ENCODE peak calls at places on chromosome 18, in nine cellular contexts. J is MCF 10A, Y is cardiac muscle cell, D is OCI-LY7, L is kidney, S is type B pancreatic cell, Q is HFF-Myc, G is cardiac fibroblast, E is B cell. W is an unnamed sample.

GRCh38 chr18:6113650-6114049 is 218.3 kb upstream of the TMEM200C start:
- DNase-seq in J (no peak), D (no peak), G (no peak), Q (no peak), E (no peak), Y (no peak), S (no peak), L (no peak), W (no peak)

GRCh38 chr18:815353-815752 is 3.3 kb upstream of the YES1 start:
- DNase-seq in G (no peak), Y (no peak), D (no peak), Q (no peak), L (no peak), S (no peak), J (no peak), E (no peak), W (no peak)

GRCh38 chr18:55783921-55784320 is 195.9 kb upstream of the TCF4 start:
- DNase-seq in S (no peak), D (no peak), Q (no peak), J (no peak), L (no peak), E (no peak), Y (no peak), G (no peak), W (no peak)

GRCh38 chr18:49813071-49813320 is 337 bp downstream of the ACAA2 start:
- DNase-seq in Q (no peak), Y (no peak), J (peak), E (no peak), L (no peak), S (no peak), G (peak), D (peak), W (peak)

GRCh38 chr18:48422947-48423378 is 13.8 kb upstream of the ZBTB7C start:
- DNase-seq in G (no peak), Y (no peak), S (no peak), J (no peak), D (no peak), L (no peak), Q (no peak), E (no peak), W (no peak)

GRCh38 chr18:35852786-35853185 is 119.7 kb upstream of the RMP24 start:
- DNase-seq in E (no peak), Y (no peak), G (peak), S (no peak), D (no peak), L (no peak), J (no peak), Q (no peak), W (no peak)

GRCh38 chr18:54742654-54743053 is 85.6 kb upstream of the RAB27B start:
- DNase-seq in J (peak), L (peak), E (no peak), Y (peak), S (no peak), G (peak), Q (peak), D (no peak), W (no peak)

GRCh38 chr18:35489913-35490490 is 7.8 kb downstream of the INO80C start:
- DNase-seq in S (no peak), J (no peak), Y (no peak), Q (no peak), D (no peak), E (no peak), L (no peak), G (no peak), W (no peak)

GRCh38 chr18:48539406-48540328 is 836 bp downstream of the CTIF start:
- DNase-seq in G (peak), S (peak), Q (no peak), L (peak), D (no peak), J (peak), Y (peak), E (peak), W (peak)

GRCh38 chr18:34835466-34835865 is 125.4 kb downstream of the DTNA start:
- DNase-seq in E (no peak), L (no peak), S (no peak), Q (no peak), J (no peak), Y (no peak), D (no peak), G (no peak), W (no peak)

GRCh38 chr18:43081396-43081795 is 34.1 kb downstream of the RIT2 start:
- DNase-seq in S (no peak), L (no peak), Q (no peak), J (no peak), Y (no peak), E (no peak), D (no peak), G (peak), W (no peak)

GRCh38 chr18:63868546-63868945 is 19.0 kb upstream of the SERPINB2 start:
- DNase-seq in J (no peak), Q (no peak), E (no peak), Y (no peak), S (no peak), D (no peak), G (no peak), L (no peak), W (no peak)

GRCh38 chr18:13376841-13377351 is 158.3 kb downstream of the LDLRAD4 start:
- DNase-seq in Q (no peak), S (peak), L (no peak), G (no peak), Y (no peak), D (peak), E (peak), J (no peak), W (no peak)

GRCh38 chr18:12883684-12884520 is at the start of gene PTPN2:
- DNase-seq in Q (peak), S (peak), E (peak), G (peak), L (peak), D (peak), Y (peak), J (peak), W (peak)

GRCh38 chr18:67217551-67218166 is 298.9 kb downstream of the DSEL start:
- DNase-seq in E (peak), Q (peak), J (peak), D (peak), L (no peak), S (no peak), G (peak), Y (peak), W (peak)

GRCh38 chr18:75282746-75283145 is 72.1 kb downstream of the TSHZ1 start:
- DNase-seq in L (no peak), Y (no peak), D (no peak), S (no peak), E (no peak), Q (no peak), J (no peak), G (no peak), W (no peak)

GRCh38 chr18:60189840-60190239 is 182.7 kb downstream of the MC4R start:
- DNase-seq in J (no peak), Y (no peak), D (no peak), Q (no peak), G (no peak), E (no peak), S (no peak), L (no peak), W (no peak)

GRCh38 chr18:35045121-35045520 is 3.9 kb downstream of the MAPRE2 start:
- DNase-seq in E (no peak), J (peak), G (peak), S (no peak), D (no peak), Y (peak), Q (peak), L (no peak), W (no peak)

GRCh38 chr18:741931-742512 is 29.6 kb upstream of the ENOSF1 start:
- DNase-seq in Y (peak), E (peak), L (no peak), J (peak), D (peak), S (no peak), Q (peak), G (peak), W (peak)

GRCh38 chr18:37330173-37330572 is 235.4 kb downstream of the CELF4 start:
- DNase-seq in D (no peak), Q (no peak), Y (no peak), J (no peak), S (no peak), E (no peak), G (no peak), L (no peak), W (no peak)

GRCh38 chr18:23182606-23183005 is 47.3 kb downstream of the CABLES1 start:
- DNase-seq in J (no peak), Y (no peak), L (no peak), Q (no peak), S (no peak), D (no peak), E (no peak), G (no peak), W (no peak)

GRCh38 chr18:48580782-48581181 is 42.0 kb downstream of the CTIF start:
- DNase-seq in Y (no peak), E (no peak), Q (no peak), G (no peak), D (no peak), L (peak), J (peak), S (no peak), W (no peak)

GRCh38 chr18:56637897-56638231 is 528 bp downstream of the TXNL1 start:
- DNase-seq in S (no peak), L (no peak), D (peak), G (peak), J (no peak), Q (no peak), Y (peak), E (no peak), W (no peak)

GRCh38 chr18:73739098-73739497 is 408.5 kb downstream of the FBXO15 start:
- DNase-seq in Q (no peak), S (no peak), J (no peak), D (no peak), Y (peak), G (peak), L (no peak), E (no peak), W (no peak)

GRCh38 chr18:25921677-25922421 is 168.6 kb downstream of the SS18 start:
- DNase-seq in Y (peak), L (no peak), G (peak), E (peak), S (no peak), D (peak), J (peak), Q (no peak), W (peak)

GRCh38 chr18:39232937-39233336 is 1667.3 kb upstream of the CELF4 start:
- DNase-seq in Q (no peak), G (no peak), S (no peak), L (no peak), D (no peak), J (no peak), Y (no peak), E (no peak), W (no peak)

GRCh38 chr18:23071285-23071684 is 64.0 kb upstream of the CABLES1 start:
- DNase-seq in J (no peak), E (peak), D (peak), Y (peak), L (peak), S (no peak), Q (peak), G (no peak), W (peak)

GRCh38 chr18:38790303-38790702 is 1224.7 kb upstream of the CELF4 start:
- DNase-seq in Q (no peak), S (no peak), Y (no peak), J (peak), D (no peak), L (no peak), E (no peak), G (no peak), W (no peak)

GRCh38 chr18:60446821-60447220 is 74.2 kb upstream of the MC4R start:
- DNase-seq in E (no peak), D (no peak), L (no peak), Y (no peak), G (no peak), Q (no peak), J (no peak), S (no peak), W (no peak)

GRCh38 chr18:11511434-11512095 is 97.8 kb upstream of the SLC35G4 start:
- DNase-seq in Y (no peak), J (no peak), E (no peak), Q (no peak), G (no peak), S (no peak), D (peak), L (no peak), W (peak)

GRCh38 chr18:21449367-21450250 is 150.9 kb downstream of the ESCO1 start:
- DNase-seq in S (no peak), D (no peak), J (no peak), L (no peak), E (no peak), Q (no peak), G (no peak), Y (no peak), W (no peak)

GRCh38 chr18:3526421-3527354 is 76.7 kb downstream of the TGIF1 start:
- DNase-seq in E (peak), Q (peak), S (no peak), Y (peak), G (peak), D (no peak), L (no peak), J (no peak), W (peak)

GRCh38 chr18:5476961-5477800 is 66.6 kb downstream of the EPB41L3 start:
- DNase-seq in L (no peak), Y (no peak), Q (no peak), E (no peak), G (peak), J (no peak), S (no peak), D (no peak), W (no peak)

GRCh38 chr18:13725566-13726227 is 661 bp downstream of the FAM210A start:
- DNase-seq in L (no peak), S (no peak), J (no peak), G (peak), Q (no peak), Y (peak), D (no peak), E (no peak), W (no peak)

GRCh38 chr18:23468753-23469459 is 15.8 kb downstream of the RIOK3 start:
- DNase-seq in S (no peak), E (no peak), Y (no peak), D (no peak), Q (no peak), J (no peak), G (no peak), L (no peak), W (no peak)

GRCh38 chr18:34821669-34822210 is 111.6 kb downstream of the DTNA start:
- DNase-seq in Q (no peak), L (no peak), Y (no peak), G (no peak), D (no peak), J (no peak), E (no peak), S (no peak), W (no peak)

GRCh38 chr18:3985030-3985429 is 470.1 kb downstream of the DLGAP1 start:
- DNase-seq in J (no peak), Y (no peak), L (no peak), G (no peak), Q (no peak), E (no peak), D (peak), S (no peak), W (no peak)

GRCh38 chr18:3985664-3986063 is 469.4 kb downstream of the DLGAP1 start:
- DNase-seq in L (no peak), G (peak), J (peak), E (no peak), D (no peak), Q (peak), S (no peak), Y (peak), W (no peak)

GRCh38 chr18:473687-474265 is 26.7 kb downstream of the COLEC12 start:
- DNase-seq in Y (peak), J (no peak), D (no peak), S (no peak), Q (no peak), L (no peak), G (no peak), E (no peak), W (no peak)

GRCh38 chr18:22267697-22268096 is 98.3 kb downstream of the GATA6 start:
- DNase-seq in L (no peak), E (no peak), Q (no peak), Y (peak), S (no peak), J (no peak), D (no peak), G (no peak), W (no peak)

DNA sequence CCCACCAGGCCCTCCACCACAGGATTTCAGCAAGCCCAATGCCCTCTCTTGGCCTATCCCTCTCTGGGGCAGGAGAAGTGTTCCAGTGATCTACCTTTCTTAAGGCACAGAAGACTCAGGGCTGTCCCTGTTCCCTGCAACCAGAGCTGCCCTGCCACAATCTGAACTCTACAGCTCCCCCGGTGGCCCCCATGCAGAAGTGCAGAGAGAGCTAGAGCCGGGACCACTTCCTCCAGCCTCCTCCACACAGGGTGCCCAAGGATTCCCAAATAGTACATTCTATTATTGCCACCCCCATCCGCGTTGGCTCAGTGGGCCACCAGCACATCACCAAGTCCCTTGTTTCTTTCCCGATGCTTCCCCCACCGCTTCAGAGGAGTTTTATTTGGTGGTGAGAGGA is 114.8 kb upstream of the PTPRM start:
- DNase-seq in G (peak), S (no peak), Q (no peak), Y (peak), E (no peak), D (peak), L (no peak), J (peak), W (no peak)
- TF ChIP-seq CTCF in G (peak), S (peak), Q (peak), Y (peak), E (no peak), D (peak), L (peak), J (peak), W (no peak)

GRCh38 chr18:45255142-45255890 is 360.0 kb upstream of the SLC14A2 start:
- DNase-seq in Q (peak), Y (peak), D (no peak), E (no peak), L (no peak), G (peak), J (no peak), S (no peak), W (no peak)
- TF ChIP-seq CTCF in Q (no peak), Y (no peak), D (no peak), E (no peak), L (no peak), G (no peak), J (no peak), S (no peak), W (no peak)

GRCh38 chr18:41899535-41899934 is 55.5 kb upstream of the PIK3C3 start:
- DNase-seq in G (peak), S (no peak), D (no peak), L (no peak), J (peak), E (no peak), Q (no peak), Y (no peak), W (no peak)
- TF ChIP-seq CTCF in G (peak), S (no peak), D (no peak), L (no peak), J (peak), E (no peak), Q (no peak), Y (no peak), W (no peak)

GRCh38 chr18:72634500-72634899 is 90.4 kb upstream of the CBLN2 start:
- DNase-seq in S (no peak), Y (no peak), E (no peak), J (no peak), G (no peak), Q (no peak), L (no peak), D (no peak), W (no peak)
- TF ChIP-seq CTCF in S (no peak), Y (no peak), E (no peak), J (peak), G (no peak), Q (no peak), L (no peak), D (no peak), W (no peak)

GRCh38 chr18:58900015-58900649 is 35.5 kb downstream of the ZNF532 start:
- DNase-seq in Q (no peak), E (no peak), S (no peak), J (no peak), Y (peak), L (no peak), D (no peak), G (peak), W (no peak)
- TF ChIP-seq CTCF in Q (no peak), E (no peak), S (no peak), J (no peak), Y (no peak), L (no peak), D (no peak), G (peak), W (no peak)

DNA sequence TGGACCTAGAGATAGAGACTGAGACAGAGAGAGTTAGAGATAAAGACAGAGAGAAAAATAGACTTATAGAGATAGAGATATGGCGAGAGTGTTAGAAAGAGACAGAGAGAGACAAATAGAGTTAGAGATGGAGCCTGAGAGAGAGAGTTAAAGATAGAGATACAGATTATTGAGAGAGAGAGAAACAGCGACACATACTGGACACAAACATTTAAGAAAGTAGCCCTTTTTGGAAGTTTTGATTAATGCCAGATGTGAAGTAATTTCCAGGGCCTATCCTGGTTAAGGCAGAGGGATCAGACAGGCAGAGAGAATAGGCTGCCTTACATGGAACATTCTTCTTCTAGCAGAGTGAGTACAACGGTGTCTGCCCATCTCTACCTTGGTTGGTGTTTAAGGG is 311.6 kb upstream of the CDH7 start:
- DNase-seq in Q (no peak), Y (no peak), S (no peak), J (peak), D (no peak), G (no peak), E (no peak), L (no peak), W (no peak)
- TF ChIP-seq CTCF in Q (no peak), Y (no peak), S (peak), J (peak), D (no peak), G (no peak), E (peak), L (no peak), W (no peak)

DNA sequence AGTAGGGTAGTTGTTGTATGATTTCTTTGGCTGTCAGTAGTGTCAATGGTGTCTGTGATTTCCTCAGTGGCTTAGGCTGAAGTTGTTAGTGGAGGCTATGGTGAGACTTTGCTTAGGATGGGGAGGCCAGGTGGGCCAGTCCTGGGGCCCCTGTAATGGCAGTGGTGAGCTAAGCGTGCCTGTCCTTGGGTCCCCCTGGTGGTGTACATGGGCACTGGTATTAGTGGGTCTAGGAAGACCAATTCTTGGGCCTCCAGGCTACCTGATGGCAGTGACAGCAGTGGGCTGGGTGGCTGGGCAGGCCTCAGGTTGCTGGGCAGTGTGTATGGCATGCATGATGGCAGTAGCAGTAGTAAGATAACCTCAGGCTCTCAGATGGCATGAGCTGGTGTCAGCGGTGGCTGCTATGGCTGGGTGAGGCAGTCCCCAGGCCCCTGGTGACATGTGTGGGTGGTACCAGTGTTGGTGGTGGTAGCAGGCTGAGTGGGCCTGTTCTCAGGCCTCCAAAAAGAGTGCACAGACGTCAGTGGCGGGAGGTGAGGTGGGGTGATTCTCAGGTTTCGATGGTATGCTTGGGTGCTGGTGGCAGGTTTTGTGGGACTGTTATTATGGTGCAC is 103.2 kb downstream of the KLHL14 start:
- DNase-seq in L (no peak), G (no peak), J (no peak), S (no peak), E (peak), Y (no peak), D (peak), Q (no peak), W (no peak)
- TF ChIP-seq CTCF in L (no peak), G (no peak), J (peak), S (peak), E (no peak), Y (no peak), D (peak), Q (peak), W (peak)

GRCh38 chr18:76909418-76909817 is 87.1 kb downstream of the ZNF236 start:
- DNase-seq in S (no peak), L (no peak), E (no peak), Q (no peak), D (no peak), Y (no peak), J (no peak), G (no peak), W (no peak)
- TF ChIP-seq CTCF in S (no peak), L (no peak), E (no peak), Q (no peak), D (no peak), Y (no peak), J (no peak), G (no peak), W (no peak)

DNA sequence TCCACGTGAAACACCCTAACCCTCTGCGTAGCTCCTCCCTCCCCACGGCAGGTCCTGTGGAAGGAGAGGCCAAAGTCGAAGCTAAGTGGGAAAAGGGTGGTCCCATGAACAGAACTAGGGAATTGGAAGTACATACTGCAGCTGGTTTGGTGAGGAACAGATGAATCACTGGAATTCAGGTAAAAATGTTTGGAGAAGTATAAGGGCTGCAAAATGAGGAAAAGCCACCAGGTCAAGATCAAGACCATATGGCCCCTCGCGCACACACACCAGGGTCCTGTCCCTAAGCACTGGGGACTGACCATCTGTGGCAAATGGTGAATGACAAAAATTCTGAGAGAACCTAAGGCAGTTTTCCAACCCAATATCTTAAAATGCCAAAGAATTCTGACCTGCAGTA is 3.1 kb downstream of the PARD6G start:
- DNase-seq in Q (no peak), S (no peak), J (no peak), D (no peak), Y (no peak), G (no peak), L (no peak), E (no peak), W (no peak)
- TF ChIP-seq CTCF in Q (no peak), S (no peak), J (no peak), D (no peak), Y (no peak), G (no peak), L (no peak), E (no peak), W (no peak)